ENCODE peak calls at places on chromosomes 16 and 17, in nine cellular contexts. One of them, this sample, is unnamed.

GRCh38 chr16:79348521-79349306 is 251.8 kb downstream of the MAF start:
- DNase-seq in ovary: no peak
- DNase-seq in thyroid gland: no peak
- DNase-seq in endothelial cell of umbilical vein: no peak
- DNase-seq in spleen: no peak
- DNase-seq in uterus: no peak
- DNase-seq in stomach: no peak
- DNase-seq in H1: no peak
- DNase-seq in Peyer's patch: no peak
- DNase-seq in this sample: no peak

GRCh38 chr17:80103061-80103481 is 1.7 kb downstream of the GAA start:
- DNase-seq in ovary: no peak
- DNase-seq in thyroid gland: no peak
- DNase-seq in endothelial cell of umbilical vein: no peak
- DNase-seq in spleen: peak; percentile 67
- DNase-seq in uterus: no peak
- DNase-seq in stomach: no peak
- DNase-seq in H1: no peak
- DNase-seq in Peyer's patch: no peak
- DNase-seq in this sample: no peak

GRCh38 chr17:42283241-42284019 is 4.9 kb upstream of the STAT5A start:
- DNase-seq in ovary: no peak
- DNase-seq in thyroid gland: no peak
- DNase-seq in endothelial cell of umbilical vein: no peak
- DNase-seq in spleen: no peak
- DNase-seq in uterus: no peak
- DNase-seq in stomach: peak; percentile 22
- DNase-seq in H1: no peak
- DNase-seq in Peyer's patch: peak; percentile 33
- DNase-seq in this sample: no peak

GRCh38 chr16:76653390-76654026 is 376.3 kb downstream of the CNTNAP4 start:
- DNase-seq in ovary: no peak
- DNase-seq in thyroid gland: no peak
- DNase-seq in endothelial cell of umbilical vein: peak; percentile 4
- DNase-seq in spleen: no peak
- DNase-seq in uterus: no peak
- DNase-seq in stomach: no peak
- DNase-seq in H1: no peak
- DNase-seq in Peyer's patch: no peak
- DNase-seq in this sample: no peak

GRCh38 chr17:36979585-36979941 is 30.8 kb downstream of the AATF start:
- DNase-seq in ovary: no peak
- DNase-seq in thyroid gland: no peak
- DNase-seq in endothelial cell of umbilical vein: peak; percentile 72
- DNase-seq in spleen: no peak
- DNase-seq in uterus: no peak
- DNase-seq in stomach: no peak
- DNase-seq in H1: no peak
- DNase-seq in Peyer's patch: no peak
- DNase-seq in this sample: no peak

GRCh38 chr16:88316151-88316550 is 66.6 kb upstream of the ZNF469 start:
- DNase-seq in ovary: no peak
- DNase-seq in thyroid gland: no peak
- DNase-seq in endothelial cell of umbilical vein: no peak
- DNase-seq in spleen: no peak
- DNase-seq in uterus: no peak
- DNase-seq in stomach: no peak
- DNase-seq in H1: no peak
- DNase-seq in Peyer's patch: no peak
- DNase-seq in this sample: no peak

GRCh38 chr16:2512920-2513404 is 790 bp upstream of the ATP6V0C start:
- DNase-seq in ovary: no peak
- DNase-seq in thyroid gland: no peak
- DNase-seq in endothelial cell of umbilical vein: no peak
- DNase-seq in spleen: peak; percentile 86
- DNase-seq in uterus: no peak
- DNase-seq in stomach: no peak
- DNase-seq in H1: peak; percentile 77
- DNase-seq in Peyer's patch: peak; percentile 72
- DNase-seq in this sample: no peak

GRCh38 chr17:61647044-61647443 is 56.0 kb upstream of the NACA2 start:
- DNase-seq in ovary: no peak
- DNase-seq in thyroid gland: no peak
- DNase-seq in endothelial cell of umbilical vein: no peak
- DNase-seq in spleen: no peak
- DNase-seq in uterus: no peak
- DNase-seq in stomach: no peak
- DNase-seq in H1: no peak
- DNase-seq in Peyer's patch: no peak
- DNase-seq in this sample: no peak

GRCh38 chr16:30525844-30526136 is 576 bp downstream of the ZNF768 start:
- DNase-seq in ovary: no peak
- DNase-seq in thyroid gland: no peak
- DNase-seq in endothelial cell of umbilical vein: no peak
- DNase-seq in spleen: no peak
- DNase-seq in uterus: no peak
- DNase-seq in stomach: no peak
- DNase-seq in H1: no peak
- DNase-seq in Peyer's patch: no peak
- DNase-seq in this sample: no peak

GRCh38 chr17:2173005-2173404 is 118.1 kb downstream of the HIC1 start:
- DNase-seq in ovary: no peak
- DNase-seq in thyroid gland: peak; percentile 53
- DNase-seq in endothelial cell of umbilical vein: peak; percentile 36
- DNase-seq in spleen: no peak
- DNase-seq in uterus: no peak
- DNase-seq in stomach: no peak
- DNase-seq in H1: no peak
- DNase-seq in Peyer's patch: no peak
- DNase-seq in this sample: no peak

GRCh38 chr16:9123401-9123800 is 32.0 kb downstream of the HAPSTR1 start:
- DNase-seq in ovary: no peak
- DNase-seq in thyroid gland: no peak
- DNase-seq in endothelial cell of umbilical vein: no peak
- DNase-seq in spleen: peak; percentile 68
- DNase-seq in uterus: no peak
- DNase-seq in stomach: no peak
- DNase-seq in H1: peak; percentile 34
- DNase-seq in Peyer's patch: no peak
- DNase-seq in this sample: no peak

GRCh38 chr17:61551255-61551742 is 39.7 kb downstream of the NACA2 start:
- DNase-seq in ovary: no peak
- DNase-seq in thyroid gland: no peak
- DNase-seq in endothelial cell of umbilical vein: peak; percentile 55
- DNase-seq in spleen: no peak
- DNase-seq in uterus: no peak
- DNase-seq in stomach: no peak
- DNase-seq in H1: no peak
- DNase-seq in Peyer's patch: no peak
- DNase-seq in this sample: no peak

GRCh38 chr17:50372708-50373556 is at the start of the genes EME1 and MRPL27:
- DNase-seq in ovary: peak; percentile 74
- DNase-seq in thyroid gland: peak; percentile 89
- DNase-seq in endothelial cell of umbilical vein: peak; percentile 93
- DNase-seq in spleen: peak; percentile 95
- DNase-seq in uterus: peak; percentile 79
- DNase-seq in stomach: peak; percentile 82
- DNase-seq in H1: peak; percentile 86
- DNase-seq in Peyer's patch: peak; percentile 95
- DNase-seq in this sample: peak; percentile 88

GRCh38 chr16:83458612-83459011 is 349.2 kb upstream of the HSBP1 start:
- DNase-seq in ovary: no peak
- DNase-seq in thyroid gland: no peak
- DNase-seq in endothelial cell of umbilical vein: no peak
- DNase-seq in spleen: no peak
- DNase-seq in uterus: no peak
- DNase-seq in stomach: no peak
- DNase-seq in H1: no peak
- DNase-seq in Peyer's patch: no peak
- DNase-seq in this sample: no peak

DNA sequence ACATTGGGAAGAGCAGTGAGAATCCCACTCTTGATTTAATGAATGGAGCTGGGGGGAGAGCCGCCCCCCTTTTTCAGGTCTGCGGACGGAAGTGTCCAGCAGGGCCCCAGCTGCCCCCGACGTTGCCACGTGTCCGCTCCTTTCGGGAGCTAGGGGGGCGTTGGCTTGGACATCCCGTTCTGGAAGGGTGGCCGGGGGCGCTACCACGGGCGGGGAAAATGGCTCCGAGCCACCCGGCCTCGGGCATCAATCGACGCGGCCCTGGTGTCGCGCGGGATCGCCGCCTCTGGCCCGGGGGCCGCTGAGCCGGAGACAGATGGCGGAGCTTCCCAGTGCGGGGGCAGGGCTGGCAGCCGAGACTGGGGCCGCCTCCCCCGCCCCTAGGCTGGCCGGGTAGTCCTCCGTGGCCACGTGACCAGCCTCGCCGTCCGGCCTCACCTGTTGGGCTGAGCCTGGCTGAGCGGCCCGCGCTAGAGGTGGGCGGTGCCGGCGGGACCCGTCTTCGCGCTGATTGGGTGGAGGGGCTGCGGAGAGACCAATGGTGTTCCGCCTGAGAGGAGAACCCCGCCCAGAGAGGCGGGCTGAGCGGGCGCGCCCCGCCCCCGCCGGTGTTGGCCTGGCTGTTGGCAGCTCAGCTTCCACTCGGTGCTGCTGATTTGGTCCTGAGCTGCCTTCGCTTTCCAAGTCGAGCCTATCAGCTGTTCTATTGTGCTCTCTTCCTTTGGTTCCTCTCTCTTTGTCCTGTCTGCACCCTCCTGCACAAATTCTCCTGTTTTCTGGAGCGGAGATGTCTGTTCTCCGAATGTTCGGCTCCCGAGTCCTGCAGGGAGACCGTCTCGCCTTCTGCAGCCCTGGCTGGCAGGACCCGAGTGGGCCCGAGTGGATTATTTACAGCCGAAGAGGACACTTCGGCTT is 8.3 kb downstream of the HS3ST3B1 start:
- DNase-seq in ovary: peak; percentile 94
- DNase-seq in thyroid gland: peak; percentile 81
- DNase-seq in endothelial cell of umbilical vein: peak; percentile 34
- DNase-seq in spleen: peak; percentile 94
- DNase-seq in uterus: peak; percentile 65
- DNase-seq in stomach: peak; percentile 89
- DNase-seq in H1: peak; percentile 99
- DNase-seq in Peyer's patch: peak; percentile 94
- DNase-seq in this sample: peak; percentile 73
- TF ChIP-seq POLR2A in ovary: no peak
- TF ChIP-seq POLR2A in thyroid gland: no peak
- TF ChIP-seq POLR2A in endothelial cell of umbilical vein: no peak
- TF ChIP-seq POLR2A in spleen: no peak
- TF ChIP-seq POLR2A in uterus: no peak
- TF ChIP-seq POLR2A in stomach: no peak
- TF ChIP-seq POLR2A in H1: peak; percentile 86
- TF ChIP-seq POLR2A in Peyer's patch: no peak
- TF ChIP-seq POLR2A in this sample: no peak

GRCh38 chr16:75237398-75238131 is 13.9 kb downstream of the BCAR1 start:
- DNase-seq in ovary: no peak
- DNase-seq in thyroid gland: no peak
- DNase-seq in endothelial cell of umbilical vein: no peak
- DNase-seq in spleen: no peak
- DNase-seq in uterus: peak; percentile 26
- DNase-seq in stomach: no peak
- DNase-seq in H1: no peak
- DNase-seq in Peyer's patch: no peak
- DNase-seq in this sample: no peak

GRCh38 chr16:75239463-75240122 is 11.8 kb downstream of the BCAR1 start:
- DNase-seq in ovary: no peak
- DNase-seq in thyroid gland: no peak
- DNase-seq in endothelial cell of umbilical vein: no peak
- DNase-seq in spleen: no peak
- DNase-seq in uterus: peak; percentile 25
- DNase-seq in stomach: no peak
- DNase-seq in H1: no peak
- DNase-seq in Peyer's patch: no peak
- DNase-seq in this sample: no peak

GRCh38 chr16:75236736-75237397 is 14.6 kb downstream of the BCAR1 start:
- DNase-seq in ovary: no peak
- DNase-seq in thyroid gland: no peak
- DNase-seq in endothelial cell of umbilical vein: no peak
- DNase-seq in spleen: no peak
- DNase-seq in uterus: no peak
- DNase-seq in stomach: no peak
- DNase-seq in H1: no peak
- DNase-seq in Peyer's patch: no peak
- DNase-seq in this sample: no peak

GRCh38 chr16:75238132-75238852 is 13.1 kb downstream of the BCAR1 start:
- DNase-seq in ovary: peak; percentile 94
- DNase-seq in thyroid gland: peak; percentile 94
- DNase-seq in endothelial cell of umbilical vein: no peak
- DNase-seq in spleen: peak; percentile 75
- DNase-seq in uterus: peak; percentile 91
- DNase-seq in stomach: peak; percentile 77
- DNase-seq in H1: no peak
- DNase-seq in Peyer's patch: no peak
- DNase-seq in this sample: peak; percentile 62

DNA sequence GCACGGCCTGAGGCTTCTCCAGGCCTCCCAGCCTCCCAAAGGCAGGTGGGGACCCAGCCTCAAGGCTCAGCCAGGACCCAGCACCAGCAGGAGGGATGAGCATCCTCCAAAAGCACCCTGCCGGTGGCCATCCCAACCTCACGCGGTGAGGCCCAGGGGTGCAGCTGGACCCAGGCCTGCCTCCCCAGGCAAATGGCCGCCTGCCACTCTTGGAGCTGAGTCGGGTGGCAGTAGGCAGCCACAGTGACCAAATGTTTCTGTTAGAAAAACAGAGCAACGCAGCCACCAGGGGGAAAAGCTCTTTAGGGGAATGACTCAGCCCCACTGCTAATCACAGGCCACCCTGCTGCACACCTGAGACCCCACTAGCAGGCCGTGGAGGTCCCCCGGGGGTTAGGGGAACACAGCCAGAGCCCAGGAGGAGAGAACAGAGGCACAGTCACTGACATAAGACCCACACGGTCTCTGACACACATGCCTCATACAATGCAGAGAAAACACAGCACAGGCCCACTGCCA is 12.5 kb downstream of the BCAR1 start:
- DNase-seq in ovary: no peak
- DNase-seq in thyroid gland: no peak
- DNase-seq in endothelial cell of umbilical vein: no peak
- DNase-seq in spleen: no peak
- DNase-seq in uterus: no peak
- DNase-seq in stomach: no peak
- DNase-seq in H1: no peak
- DNase-seq in Peyer's patch: no peak
- DNase-seq in this sample: no peak
- TF ChIP-seq CTCF in ovary: peak; percentile 15
- TF ChIP-seq CTCF in thyroid gland: peak; percentile 6
- TF ChIP-seq CTCF in endothelial cell of umbilical vein: no peak
- TF ChIP-seq CTCF in spleen: no peak
- TF ChIP-seq CTCF in uterus: no peak
- TF ChIP-seq CTCF in stomach: no peak
- TF ChIP-seq CTCF in H1: no peak
- TF ChIP-seq CTCF in Peyer's patch: no peak
- TF ChIP-seq CTCF in this sample: peak; percentile 9

GRCh38 chr16:24652803-24653202 is 76.6 kb upstream of the TNRC6A start:
- DNase-seq in ovary: no peak
- DNase-seq in thyroid gland: no peak
- DNase-seq in endothelial cell of umbilical vein: no peak
- DNase-seq in spleen: no peak
- DNase-seq in uterus: no peak
- DNase-seq in stomach: no peak
- DNase-seq in H1: no peak
- DNase-seq in Peyer's patch: no peak
- DNase-seq in this sample: no peak
- H3K36me3 ChIP-seq in ovary: no peaks in the 10 kb centered on the region
- H3K36me3 ChIP-seq in thyroid gland: no peaks in the 10 kb centered on the region
- H3K36me3 ChIP-seq in endothelial cell of umbilical vein: no peaks in the 10 kb centered on the region
- H3K36me3 ChIP-seq in spleen: no peaks in the 10 kb centered on the region
- H3K36me3 ChIP-seq in uterus: no peaks in the 10 kb centered on the region
- H3K36me3 ChIP-seq in stomach: no peaks in the 10 kb centered on the region
- H3K36me3 ChIP-seq in H1: no peaks in the 10 kb centered on the region
- H3K36me3 ChIP-seq in Peyer's patch: no peaks in the 10 kb centered on the region
- H3K36me3 ChIP-seq in this sample: no peaks in the 10 kb centered on the region

GRCh38 chr17:82245144-82246039 is 16.6 kb downstream of the SLC16A3 start:
- DNase-seq in ovary: no peak
- DNase-seq in thyroid gland: no peak
- DNase-seq in endothelial cell of umbilical vein: no peak
- DNase-seq in spleen: peak; percentile 77
- DNase-seq in uterus: no peak
- DNase-seq in stomach: no peak
- DNase-seq in H1: no peak
- DNase-seq in Peyer's patch: no peak
- DNase-seq in this sample: no peak
- TF ChIP-seq POLR2A in ovary: no peak
- TF ChIP-seq POLR2A in thyroid gland: no peak
- TF ChIP-seq POLR2A in endothelial cell of umbilical vein: no peak
- TF ChIP-seq POLR2A in spleen: no peak
- TF ChIP-seq POLR2A in uterus: no peak
- TF ChIP-seq POLR2A in stomach: no peak
- TF ChIP-seq POLR2A in H1: no peak
- TF ChIP-seq POLR2A in Peyer's patch: no peak
- TF ChIP-seq POLR2A in this sample: no peak